ENCODE peak calls at places on chromosomes 4 and X, in seven cellular contexts. W, E, H, F, K, L and U are unnamed samples.

GRCh38 chrX:118745570-118745969 is 18.2 kb downstream of the IL13RA1 start:
- DNase-seq in W (no peak), E (no peak), H (no peak), F (no peak), K (no peak), L (no peak), U (no peak)

GRCh38 chr4:2862528-2862927 is 18.9 kb downstream of the ADD1 start:
- DNase-seq in W (no peak), E (no peak), H (peak), F (no peak), K (no peak), L (peak), U (no peak)

GRCh38 chr4:117983541-117984451 is 50.5 kb upstream of the NDST3 start:
- DNase-seq in W (no peak), E (no peak), H (no peak), F (no peak), K (no peak), L (no peak), U (no peak)

GRCh38 chr4:177405508-177405907 is 36.7 kb downstream of the AGA start:
- DNase-seq in W (no peak), E (no peak), H (no peak), F (no peak), K (no peak), L (no peak), U (no peak)

GRCh38 chrX:47745386-47745785 is 86.4 kb upstream of the UXT start:
- DNase-seq in W (no peak), E (no peak), H (no peak), F (no peak), K (no peak), L (no peak), U (no peak)

GRCh38 chr4:144509088-144509854 is 136.7 kb upstream of the HHIP start:
- DNase-seq in W (no peak), E (no peak), H (no peak), F (no peak), K (peak), L (no peak), U (no peak)

GRCh38 chr4:138049350-138049749 is 192.8 kb downstream of the SLC7A11 start:
- DNase-seq in W (no peak), E (no peak), H (no peak), F (no peak), K (no peak), L (no peak), U (no peak)

GRCh38 chr4:87118826-87119225 is 101.6 kb downstream of the KLHL8 start:
- DNase-seq in W (no peak), E (no peak), H (no peak), F (no peak), K (peak), L (no peak), U (no peak)

GRCh38 chr4:103994059-103994458 is 274.3 kb upstream of the TACR3 start:
- DNase-seq in W (no peak), E (peak), H (no peak), F (no peak), K (no peak), L (no peak), U (no peak)

GRCh38 chr4:88646528-88647280 is 50.9 kb downstream of the NAP1L5 start:
- DNase-seq in W (no peak), E (no peak), H (no peak), F (no peak), K (no peak), L (peak), U (no peak)

GRCh38 chr4:10201356-10202223 is 85.0 kb upstream of the WDR1 start:
- DNase-seq in W (no peak), E (no peak), H (peak), F (no peak), K (no peak), L (no peak), U (no peak)

GRCh38 chrX:65871671-65872311 is 168.1 kb downstream of the VSIG4 start:
- DNase-seq in W (no peak), E (peak), H (peak), F (peak), K (no peak), L (peak), U (no peak)

GRCh38 chr4:57193996-57194675 is 84.0 kb upstream of the IGFBP7 start:
- DNase-seq in W (no peak), E (no peak), H (no peak), F (no peak), K (no peak), L (peak), U (no peak)

GRCh38 chrX:127207326-127207725 is 387.8 kb downstream of the PRR32 start:
- DNase-seq in W (no peak), E (no peak), H (no peak), F (no peak), K (no peak), L (no peak), U (no peak)

GRCh38 chr4:40688446-40689095 is 58.9 kb upstream of the RBM47 start:
- DNase-seq in W (no peak), E (no peak), H (no peak), F (no peak), K (no peak), L (no peak), U (no peak)

GRCh38 chr4:151173751-151174325 is 74.4 kb downstream of the RPS3A start:
- DNase-seq in W (no peak), E (no peak), H (no peak), F (no peak), K (no peak), L (no peak), U (no peak)

GRCh38 chrX:120356084-120356483 is 5.8 kb upstream of the ATP1B4 start:
- DNase-seq in W (no peak), E (no peak), H (no peak), F (no peak), K (no peak), L (no peak), U (no peak)

GRCh38 chr4:15996773-15997172 is 33.8 kb upstream of the FGFBP2 start:
- DNase-seq in W (no peak), E (no peak), H (no peak), F (no peak), K (no peak), L (no peak), U (no peak)

GRCh38 chr4:152419809-152420208 is 116.1 kb downstream of the FBXW7 start:
- DNase-seq in W (no peak), E (no peak), H (no peak), F (no peak), K (no peak), L (no peak), U (no peak)

GRCh38 chrX:120301960-120302359 is 9.3 kb downstream of the TMEM255A start:
- DNase-seq in W (no peak), E (no peak), H (no peak), F (no peak), K (no peak), L (no peak), U (no peak)

GRCh38 chr4:183658362-183659028 is 490 bp downstream of the RWDD4 start:
- DNase-seq in W (peak), E (peak), H (peak), F (no peak), K (peak), L (peak), U (peak)
- TF ChIP-seq TAF1 in W (no peak), E (no peak), H (no peak), F (no peak), K (no peak), L (no peak), U (no peak)

GRCh38 chrX:153905481-153906095 is 1.1 kb downstream of the AVPR2 start:
- DNase-seq in W (no peak), E (no peak), H (no peak), F (no peak), K (peak), L (no peak), U (no peak)
- TF ChIP-seq POLR2AphosphoS5 in W (no peak), E (no peak), H (no peak), F (no peak), K (no peak), L (no peak), U (no peak)

GRCh38 chr4:174210952-174211490 is 72.4 kb downstream of the FBXO8 start:
- DNase-seq in W (no peak), E (no peak), H (no peak), F (no peak), K (no peak), L (no peak), U (no peak)

GRCh38 chr4:174212061-174212460 is 71.4 kb downstream of the FBXO8 start:
- DNase-seq in W (no peak), E (no peak), H (no peak), F (no peak), K (no peak), L (no peak), U (no peak)

GRCh38 chr4:174209296-174209695 is 74.2 kb downstream of the FBXO8 start:
- DNase-seq in W (no peak), E (no peak), H (no peak), F (no peak), K (no peak), L (no peak), U (no peak)

GRCh38 chr4:174211611-174212044 is 71.8 kb downstream of the FBXO8 start:
- DNase-seq in W (no peak), E (no peak), H (no peak), F (no peak), K (no peak), L (no peak), U (no peak)

DNA sequence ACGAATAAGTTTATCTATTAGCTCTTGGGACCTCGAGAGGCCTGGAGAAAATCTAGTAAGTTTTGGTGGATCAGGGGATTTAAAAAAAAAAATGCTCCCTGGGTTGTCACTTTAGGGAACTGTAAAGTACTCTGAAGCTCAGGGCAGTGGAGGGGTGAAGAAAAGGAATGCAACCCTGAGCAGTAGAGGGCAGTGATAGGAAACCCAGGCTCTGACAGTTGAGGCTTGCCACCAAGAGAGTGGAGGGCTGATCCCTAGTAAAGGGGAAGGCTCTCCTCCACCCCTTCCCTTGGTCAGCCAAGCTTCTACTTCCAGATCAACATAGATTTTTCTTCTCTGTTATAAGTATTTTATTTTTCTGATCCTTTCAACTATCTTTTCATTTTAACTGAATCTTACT is 73.1 kb downstream of the FBXO8 start:
- DNase-seq in W (no peak), E (no peak), H (no peak), F (no peak), K (no peak), L (no peak), U (no peak)
- TF ChIP-seq TAF1 in W (no peak), E (no peak), H (no peak), F (no peak), K (no peak), L (no peak), U (no peak)

DNA sequence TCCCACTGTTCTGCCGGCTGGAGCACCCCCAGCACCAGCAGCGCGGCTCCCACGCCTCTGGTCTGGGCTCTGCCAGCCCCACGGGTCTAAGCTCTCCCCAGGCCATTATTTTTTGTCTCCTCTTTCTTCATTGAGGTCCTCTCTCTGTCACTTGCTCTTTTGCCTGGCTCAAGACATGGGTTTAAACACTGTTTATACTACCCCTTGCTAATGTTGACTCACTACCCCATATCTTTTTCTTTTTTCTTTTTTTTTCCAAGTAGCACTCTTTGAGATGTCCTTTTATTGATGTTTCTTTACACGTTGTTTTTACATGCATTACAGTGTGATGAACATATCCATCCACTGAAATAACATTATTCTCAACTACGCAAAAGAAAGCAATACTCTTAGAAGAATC is 1.7 kb upstream of the ERVMER34-1 start:
- DNase-seq in W (no peak), E (no peak), H (no peak), F (no peak), K (no peak), L (no peak), U (no peak)
- TF ChIP-seq POLR2AphosphoS5 in W (no peak), E (no peak), H (no peak), F (no peak), K (no peak), L (no peak), U (no peak)

GRCh38 chr4:155391932-155392331 is 15.2 kb upstream of the MAP9 start:
- DNase-seq in W (no peak), E (no peak), H (no peak), F (no peak), K (no peak), L (no peak), U (no peak)

GRCh38 chr4:155388162-155388561 is 11.4 kb upstream of the MAP9 start:
- DNase-seq in W (no peak), E (no peak), H (no peak), F (no peak), K (no peak), L (no peak), U (no peak)

DNA sequence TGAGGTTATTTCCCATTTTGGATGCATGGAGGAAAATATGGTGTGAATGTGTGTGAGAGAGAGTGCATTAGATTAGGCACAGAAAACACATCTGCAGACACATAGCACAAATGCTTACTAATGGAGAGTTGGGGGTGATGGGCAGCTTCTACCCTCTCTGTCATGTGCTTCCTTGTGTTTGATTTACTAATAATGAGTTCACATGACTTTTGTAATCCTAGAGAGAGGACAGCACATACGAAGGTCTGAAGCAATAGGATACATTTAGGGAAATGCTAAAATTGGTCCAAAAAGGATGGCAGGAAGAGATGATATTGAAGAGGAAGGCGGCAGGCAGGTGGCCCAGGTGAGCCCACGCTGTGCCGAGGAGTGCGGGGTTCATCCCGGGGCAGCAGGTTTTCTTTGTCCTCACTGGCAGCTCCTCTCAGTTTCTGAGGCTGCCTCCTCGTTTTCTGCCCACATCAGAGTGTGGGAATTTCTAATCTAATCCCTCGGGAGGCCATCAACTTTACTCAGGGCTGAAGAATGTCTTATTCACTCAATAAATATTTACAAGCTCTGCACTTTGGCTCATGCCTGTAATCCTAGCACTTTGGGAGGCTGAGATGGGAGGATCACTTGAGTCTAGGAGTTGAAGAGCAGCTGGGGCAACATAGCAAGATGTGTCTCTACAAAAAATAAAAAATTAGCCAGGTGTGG is 15.9 kb upstream of the MAP9 start:
- DNase-seq in W (no peak), E (peak), H (no peak), F (no peak), K (no peak), L (no peak), U (no peak)
- TF ChIP-seq TAF1 in W (no peak), E (no peak), H (no peak), F (no peak), K (no peak), L (no peak), U (no peak)